ENCODE peak calls at places on chromosome 14, in six cellular contexts. One of them, this sample, is unnamed.
A peak's percentile ranks its signal among the peaks of the same experiment; 100 is the strongest.

GRCh38 chr14:104531421-104532190 is 48.0 kb upstream of the C14orf180 start:
- DNase-seq in HCT116: no peak
- DNase-seq in GM23338: no peak
- DNase-seq in GM12878: no peak
- DNase-seq in A549: no peak
- DNase-seq in K562: no peak
- DNase-seq in this sample: no peak

GRCh38 chr14:58491593-58491992 is 64.1 kb downstream of the KIAA0586 start:
- DNase-seq in GM12878: no peak
- DNase-seq in GM23338: no peak
- DNase-seq in K562: no peak
- DNase-seq in A549: no peak
- DNase-seq in HCT116: no peak
- DNase-seq in this sample: no peak

GRCh38 chr14:103693514-103693913 is 21.7 kb downstream of the XRCC3 start:
- DNase-seq in A549: no peak
- DNase-seq in GM23338: no peak
- DNase-seq in HCT116: no peak
- DNase-seq in K562: no peak
- DNase-seq in GM12878: no peak
- DNase-seq in this sample: no peak

GRCh38 chr14:50855558-50855957 is 16.3 kb upstream of the ABHD12B start:
- DNase-seq in K562: no peak
- DNase-seq in GM23338: peak; percentile 44
- DNase-seq in A549: peak; percentile 25
- DNase-seq in HCT116: no peak
- DNase-seq in GM12878: no peak
- DNase-seq in this sample: no peak

GRCh38 chr14:32449640-32450039 is 120.5 kb downstream of the AKAP6 start:
- DNase-seq in GM12878: no peak
- DNase-seq in GM23338: no peak
- DNase-seq in HCT116: no peak
- DNase-seq in A549: no peak
- DNase-seq in K562: no peak
- DNase-seq in this sample: no peak

GRCh38 chr14:88323520-88324199 is 591 bp upstream of the KCNK10 start:
- DNase-seq in GM23338: peak; percentile 69
- DNase-seq in GM12878: no peak
- DNase-seq in K562: no peak
- DNase-seq in HCT116: no peak
- DNase-seq in A549: no peak
- DNase-seq in this sample: no peak

GRCh38 chr14:83129503-83129902 is 1595.8 kb upstream of the SEL1L start:
- DNase-seq in GM12878: no peak
- DNase-seq in K562: no peak
- DNase-seq in A549: no peak
- DNase-seq in GM23338: no peak
- DNase-seq in HCT116: no peak
- DNase-seq in this sample: no peak

GRCh38 chr14:89340782-89341181 is 76.3 kb downstream of the FOXN3 start:
- DNase-seq in GM23338: no peak
- DNase-seq in K562: no peak
- DNase-seq in GM12878: no peak
- DNase-seq in A549: no peak
- DNase-seq in HCT116: no peak
- DNase-seq in this sample: no peak

GRCh38 chr14:101462726-101463565 is 98.3 kb upstream of the DIO3 start:
- DNase-seq in GM23338: no peak
- DNase-seq in A549: no peak
- DNase-seq in HCT116: no peak
- DNase-seq in K562: no peak
- DNase-seq in GM12878: no peak
- DNase-seq in this sample: no peak

GRCh38 chr14:67409461-67409860 is 2.5 kb downstream of the PLEK2 start:
- DNase-seq in A549: no peak
- DNase-seq in GM23338: no peak
- DNase-seq in K562: no peak
- DNase-seq in HCT116: no peak
- DNase-seq in GM12878: no peak
- DNase-seq in this sample: no peak

GRCh38 chr14:94292872-94293577 is at the start of gene SERPINA10:
- DNase-seq in GM23338: no peak
- DNase-seq in K562: no peak
- DNase-seq in HCT116: no peak
- DNase-seq in A549: no peak
- DNase-seq in GM12878: no peak
- DNase-seq in this sample: no peak

GRCh38 chr14:91108941-91109611 is 4.8 kb upstream of the DGLUCY start:
- DNase-seq in HCT116: no peak
- DNase-seq in K562: no peak
- DNase-seq in GM12878: no peak
- DNase-seq in GM23338: no peak
- DNase-seq in A549: no peak
- DNase-seq in this sample: no peak
- H3K27ac ChIP-seq in HCT116: no peak overlapping the region
- H3K27ac ChIP-seq in K562: no peak overlapping the region
- H3K27ac ChIP-seq in GM12878: peak overlapping the region; percentile 71
- H3K27ac ChIP-seq in GM23338: no peak overlapping the region
- H3K27ac ChIP-seq in A549: no peak overlapping the region
- H3K27ac ChIP-seq in this sample: peak overlapping the region; percentile 59

GRCh38 chr14:23319746-23320583 is 1.3 kb upstream of the PABPN1 start:
- DNase-seq in A549: no peak
- DNase-seq in K562: no peak
- DNase-seq in GM12878: no peak
- DNase-seq in HCT116: no peak
- DNase-seq in GM23338: no peak
- DNase-seq in this sample: no peak

GRCh38 chr14:23323838-23324454 is 2.7 kb downstream of the PABPN1 start:
- DNase-seq in K562: no peak
- DNase-seq in A549: no peak
- DNase-seq in GM12878: no peak
- DNase-seq in HCT116: no peak
- DNase-seq in GM23338: no peak
- DNase-seq in this sample: no peak

GRCh38 chr14:23320584-23321571 is at the start of gene PABPN1:
- DNase-seq in GM12878: peak; percentile 99
- DNase-seq in GM23338: peak; percentile 100
- DNase-seq in HCT116: peak; percentile 100
- DNase-seq in A549: peak; percentile 100
- DNase-seq in K562: peak; percentile 93
- DNase-seq in this sample: peak; percentile 99

GRCh38 chr14:23322568-23323517 is 1.6 kb downstream of the PABPN1 start:
- DNase-seq in A549: no peak
- DNase-seq in GM23338: no peak
- DNase-seq in GM12878: no peak
- DNase-seq in K562: no peak
- DNase-seq in HCT116: no peak
- DNase-seq in this sample: no peak

GRCh38 chr14:23321572-23322547 is 603 bp downstream of the PABPN1 start:
- DNase-seq in K562: peak; percentile 81
- DNase-seq in GM23338: peak; percentile 58
- DNase-seq in A549: peak; percentile 44
- DNase-seq in GM12878: no peak
- DNase-seq in HCT116: no peak
- DNase-seq in this sample: no peak
- TF ChIP-seq CTCF in K562: no peak
- TF ChIP-seq CTCF in GM23338: no peak
- TF ChIP-seq CTCF in A549: no peak
- TF ChIP-seq CTCF in GM12878: no peak
- TF ChIP-seq CTCF in HCT116: no peak
- TF ChIP-seq CTCF in this sample: no peak

GRCh38 chr14:73814158-73814557 is 37.5 kb upstream of the PTGR2 start:
- DNase-seq in A549: no peak
- DNase-seq in HCT116: no peak
- DNase-seq in GM23338: no peak
- DNase-seq in K562: no peak
- DNase-seq in GM12878: no peak
- DNase-seq in this sample: no peak

GRCh38 chr14:73818821-73819220 is 32.8 kb upstream of the PTGR2 start:
- DNase-seq in HCT116: no peak
- DNase-seq in GM12878: no peak
- DNase-seq in K562: no peak
- DNase-seq in GM23338: no peak
- DNase-seq in A549: no peak
- DNase-seq in this sample: no peak

GRCh38 chr14:73820631-73821030 is 31.0 kb upstream of the PTGR2 start:
- DNase-seq in K562: no peak
- DNase-seq in GM12878: no peak
- DNase-seq in A549: no peak
- DNase-seq in GM23338: no peak
- DNase-seq in HCT116: no peak
- DNase-seq in this sample: no peak

GRCh38 chr14:73817020-73817419 is 34.6 kb upstream of the PTGR2 start:
- DNase-seq in GM12878: no peak
- DNase-seq in K562: no peak
- DNase-seq in GM23338: no peak
- DNase-seq in HCT116: no peak
- DNase-seq in A549: no peak
- DNase-seq in this sample: no peak

GRCh38 chr14:73815849-73816816 is 35.5 kb upstream of the PTGR2 start:
- DNase-seq in GM23338: no peak
- DNase-seq in HCT116: no peak
- DNase-seq in GM12878: no peak
- DNase-seq in A549: no peak
- DNase-seq in K562: no peak
- DNase-seq in this sample: no peak
- TF ChIP-seq REST in GM23338: no peak
- TF ChIP-seq REST in HCT116: no peak
- TF ChIP-seq REST in GM12878: no peak
- TF ChIP-seq REST in A549: no peak
- TF ChIP-seq REST in K562: no peak
- TF ChIP-seq REST in this sample: no peak

DNA sequence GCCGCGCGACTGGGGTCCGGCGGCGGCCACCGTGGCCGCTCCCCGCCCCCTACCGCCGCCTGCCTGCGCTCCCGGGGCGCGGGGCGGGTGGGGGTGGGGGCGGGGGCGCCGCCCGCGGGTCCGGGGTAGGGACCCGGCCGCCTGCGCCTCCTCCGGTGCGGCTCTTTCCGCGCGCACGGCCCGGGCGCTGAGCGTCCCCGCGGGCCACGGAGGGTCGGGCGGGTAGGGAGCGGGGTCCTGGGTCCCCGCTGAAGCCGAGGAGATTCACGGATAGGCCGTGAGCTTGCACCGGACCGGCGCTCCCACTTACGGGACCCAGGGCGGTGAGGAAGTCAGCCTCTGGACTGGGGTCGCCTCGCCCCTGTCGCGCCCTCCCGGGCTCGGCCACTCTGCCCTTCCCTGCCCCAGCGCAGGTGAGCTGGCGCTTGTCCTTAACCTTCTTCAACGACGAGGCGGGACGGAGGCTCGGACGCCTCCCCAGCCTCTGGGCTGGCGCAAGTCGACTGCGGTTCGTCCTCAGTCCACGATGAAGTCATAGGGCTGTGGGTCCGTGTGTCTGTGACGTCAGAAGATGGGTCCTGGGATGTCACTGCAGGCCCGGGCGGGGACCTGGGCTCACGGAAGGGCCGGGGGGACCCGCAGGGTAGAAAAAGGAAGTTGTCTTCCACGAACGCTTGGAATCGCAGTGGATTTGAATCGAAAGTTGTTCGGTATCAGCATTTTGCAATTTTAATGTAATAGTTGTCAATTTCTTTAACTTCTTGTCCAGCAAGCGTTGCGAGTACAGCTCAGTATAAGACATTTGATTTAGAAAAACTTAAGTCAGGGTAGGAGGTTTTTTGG is 572 bp downstream of the FBXO34 start:
- DNase-seq in GM12878: no peak
- DNase-seq in A549: peak; percentile 90
- DNase-seq in HCT116: peak; percentile 67
- DNase-seq in K562: peak; percentile 84
- DNase-seq in GM23338: peak; percentile 71
- DNase-seq in this sample: peak; percentile 82
- H3K27ac ChIP-seq in GM12878: peak overlapping the region; percentile 88
- H3K27ac ChIP-seq in A549: peak overlapping the region; percentile 94
- H3K27ac ChIP-seq in HCT116: peak overlapping the region; percentile 81
- H3K27ac ChIP-seq in K562: peak overlapping the region; percentile 96
- H3K27ac ChIP-seq in GM23338: no peak overlapping the region
- H3K27ac ChIP-seq in this sample: peak overlapping the region; percentile 93